ENCODE peak calls at places on chromosome 7, in four cellular contexts. O is fibroblast of the aortic adventitia, L is lower lobe of right lung, B is SK-N-SH. D is an unnamed sample.

GRCh38 chr7:119959811-119960210 is 313.2 kb upstream of the KCND2 start:
- DNase-seq in O (peak), L (no peak), B (no peak), D (peak)

GRCh38 chr7:90726120-90726519 is 130.0 kb downstream of the CDK14 start:
- DNase-seq in O (peak), L (no peak), B (no peak), D (no peak)

GRCh38 chr7:12004547-12004946 is 172.5 kb upstream of the THSD7A start:
- DNase-seq in O (no peak), L (no peak), B (no peak), D (no peak)

GRCh38 chr7:105653441-105654005 is 72.2 kb upstream of the EFCAB10 start:
- DNase-seq in O (no peak), L (no peak), B (no peak), D (no peak)

GRCh38 chr7:34060548-34060947 is 155.2 kb downstream of the BMPER start:
- DNase-seq in O (peak), L (no peak), B (no peak), D (peak)

GRCh38 chr7:22430457-22430856 is 69.5 kb downstream of the STEAP1B start:
- DNase-seq in O (peak), L (no peak), B (no peak), D (peak)

GRCh38 chr7:155882596-155882995 is 70.3 kb upstream of the SHH start:
- DNase-seq in O (peak), L (no peak), B (no peak), D (peak)

GRCh38 chr7:2355079-2356008 is 717 bp downstream of the EIF3B start:
- DNase-seq in O (no peak), L (no peak), B (no peak), D (no peak)

GRCh38 chr7:101093907-101094306 is 8.6 kb downstream of the TRIM56 start:
- DNase-seq in O (peak), L (no peak), B (no peak), D (peak)

GRCh38 chr7:80439894-80440811 is 71.7 kb downstream of the GNAT3 start:
- DNase-seq in O (peak), L (no peak), B (peak), D (peak)

GRCh38 chr7:25389489-25390106 is 161.3 kb upstream of the NPVF start:
- DNase-seq in O (peak), L (no peak), B (peak), D (peak)

GRCh38 chr7:117212969-117213877 is 109.6 kb downstream of the WNT2 start:
- DNase-seq in O (peak), L (peak), B (peak), D (peak)

GRCh38 chr7:1015631-1016121 is 28.7 kb upstream of the GPR146 start:
- DNase-seq in O (no peak), L (no peak), B (no peak), D (no peak)

GRCh38 chr7:113015038-113015645 is 71.5 kb downstream of the GPR85 start:
- DNase-seq in O (peak), L (no peak), B (peak), D (peak)

GRCh38 chr7:24284699-24285506 is 913 bp downstream of the NPY start:
- DNase-seq in O (no peak), L (no peak), B (peak), D (no peak)

GRCh38 chr7:24291271-24291670 is 7.3 kb downstream of the NPY start:
- DNase-seq in O (no peak), L (no peak), B (no peak), D (no peak)

GRCh38 chr7:24290004-24290641 is 6.1 kb downstream of the NPY start:
- DNase-seq in O (peak), L (no peak), B (peak), D (peak)
- TF ChIP-seq CTCF in O (no peak), L (peak), B (peak), D (peak)

DNA sequence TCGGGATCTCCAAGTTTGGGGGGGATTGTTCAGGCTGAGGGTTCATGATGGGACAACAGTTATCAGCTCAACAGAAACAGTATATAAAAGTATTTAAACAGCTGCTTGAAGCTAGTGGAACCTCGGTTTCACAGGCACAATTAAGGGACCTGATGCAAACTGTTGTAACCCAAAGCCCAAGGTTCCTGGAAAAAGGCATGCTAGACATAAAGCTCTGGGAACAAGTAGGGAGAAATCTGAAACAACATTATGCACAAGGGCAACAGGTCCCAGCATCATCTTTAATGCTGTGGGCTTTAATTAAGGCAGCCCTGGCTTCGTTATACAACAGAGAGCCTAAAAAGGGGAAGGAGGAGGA is 83.3 kb upstream of the GPR22 start:
- DNase-seq in O (no peak), L (no peak), B (no peak), D (no peak)
- H3K4me3 ChIP-seq in O (no peak), L (no peak), B (no peak), D (no peak)

DNA sequence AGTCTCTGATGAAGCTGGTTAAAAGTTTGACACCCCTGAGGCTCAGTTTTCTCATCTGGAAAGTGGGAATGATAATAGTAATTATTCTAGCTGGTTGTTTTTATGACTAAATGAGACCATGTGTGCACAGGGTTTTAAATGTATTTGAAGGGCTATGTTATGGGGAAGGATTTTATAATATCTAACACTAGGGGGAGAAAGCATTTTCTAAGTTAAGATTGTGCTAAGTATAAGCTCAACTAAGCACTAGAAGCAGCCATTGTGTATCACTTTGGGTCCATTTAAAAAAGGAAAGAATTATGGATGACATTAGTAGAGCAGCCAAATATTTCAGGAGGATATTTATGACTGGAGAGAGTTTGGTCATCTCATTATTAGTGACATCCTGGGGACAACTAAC is 49.5 kb upstream of the CREB5 start:
- DNase-seq in O (no peak), L (no peak), B (no peak), D (no peak)
- TF ChIP-seq CTCF in O (no peak), L (peak), B (peak), D (peak)

GRCh38 chr7:141013345-141013715 is 1.4 kb downstream of the MRPS33 start:
- DNase-seq in O (no peak), L (no peak), B (no peak), D (no peak)
- H3K4me3 ChIP-seq in O (no peak), L (no peak), B (peak), D (no peak)

GRCh38 chr7:157984138-157984913 is 603.3 kb downstream of the PTPRN2 start:
- DNase-seq in O (no peak), L (no peak), B (peak), D (no peak)

GRCh38 chr7:157984914-157985163 is 602.8 kb downstream of the PTPRN2 start:
- DNase-seq in O (no peak), L (no peak), B (no peak), D (no peak)

GRCh38 chr7:157985636-157986035 is 602.0 kb downstream of the PTPRN2 start:
- DNase-seq in O (no peak), L (no peak), B (no peak), D (no peak)

GRCh38 chr7:157987906-157988305 is 599.7 kb downstream of the PTPRN2 start:
- DNase-seq in O (no peak), L (no peak), B (no peak), D (no peak)

DNA sequence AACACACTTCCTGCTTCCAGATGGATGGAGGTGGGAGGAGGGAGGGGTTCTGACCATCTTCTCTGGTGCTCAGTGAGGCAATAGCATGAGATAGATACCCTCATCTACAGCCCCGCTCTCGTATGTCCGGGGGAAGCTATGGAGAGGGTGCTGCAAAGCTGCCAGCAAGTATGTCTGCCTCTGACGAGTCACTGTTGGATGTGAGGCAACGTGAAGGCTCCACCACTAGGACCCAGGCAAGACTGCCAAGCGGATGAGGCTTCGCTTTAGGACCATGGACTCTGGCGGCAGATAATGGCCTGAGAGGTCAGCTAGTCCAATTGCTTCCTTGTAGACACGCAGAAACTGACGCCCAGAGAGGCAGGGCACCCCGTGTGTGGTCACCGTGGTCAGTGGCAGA is 601.6 kb downstream of the PTPRN2 start:
- DNase-seq in O (no peak), L (no peak), B (no peak), D (no peak)
- TF ChIP-seq CTCF in O (no peak), L (no peak), B (no peak), D (no peak)

GRCh38 chr7:5139998-5140397 is 50.0 kb upstream of the WIPI2 start:
- DNase-seq in O (peak), L (no peak), B (peak), D (peak)

GRCh38 chr7:5143106-5143505 is 46.9 kb upstream of the WIPI2 start:
- DNase-seq in O (no peak), L (no peak), B (no peak), D (no peak)

DNA sequence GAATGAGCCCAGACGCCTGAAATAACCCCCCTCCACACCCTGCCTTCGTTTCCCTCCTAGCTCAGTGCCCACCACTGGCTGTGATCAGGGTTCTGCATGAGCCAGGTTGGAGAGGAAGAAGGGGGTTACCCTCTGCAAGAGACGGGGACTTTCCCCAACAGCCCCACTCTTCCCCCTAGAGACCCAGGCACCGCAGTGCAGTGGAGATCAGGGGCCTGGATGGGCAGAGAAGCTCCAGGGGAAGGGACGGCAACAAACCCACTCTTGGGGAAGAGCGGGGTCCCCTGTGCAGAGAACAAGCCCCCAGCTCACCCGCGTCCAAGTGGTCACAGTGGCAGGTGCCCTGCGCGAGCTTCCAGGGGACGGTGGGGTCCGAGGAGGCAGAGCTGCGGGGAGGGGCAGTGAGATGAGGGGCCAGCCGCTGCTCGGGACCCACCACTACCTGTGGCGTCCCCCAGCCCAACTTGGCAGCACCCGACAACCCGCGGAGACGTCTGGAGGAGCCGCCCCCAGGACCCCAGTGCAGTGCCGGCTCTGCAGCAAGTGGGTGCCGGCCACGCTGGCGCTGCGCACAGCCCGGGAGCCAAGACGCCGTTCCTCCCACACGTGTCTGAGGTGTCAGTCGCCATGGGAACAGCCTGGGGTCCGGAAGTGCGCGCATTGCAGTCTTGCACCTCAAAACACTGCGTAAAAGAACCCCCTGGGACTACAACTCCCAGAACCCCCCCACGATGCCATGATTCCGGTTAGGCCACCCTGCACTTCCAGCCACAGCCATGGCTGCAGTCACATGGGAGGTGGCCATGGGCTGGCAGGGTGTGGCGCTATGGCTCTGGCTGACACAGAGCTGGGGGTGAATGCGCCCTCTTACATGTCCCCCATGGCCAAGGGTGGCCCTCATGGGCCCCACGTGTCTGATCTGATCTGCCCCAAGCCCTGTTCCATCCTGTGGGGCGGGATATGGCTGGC is 45.8 kb upstream of the WIPI2 start:
- DNase-seq in O (peak), L (no peak), B (peak), D (peak)
- H3K4me3 ChIP-seq in O (no peak), L (no peak), B (no peak), D (no peak)